ENCODE peak calls at places on chromosomes 13 and 19, in four cellular contexts. O is stimulated activated CD8-positive, alpha-beta memory T cell treated with anti-CD3 and anti-CD28 coated beads, Interleukin-15, amount 100 ng/mL, for 4 hours; Q is NCI-H1105; M is GM12878. R is an unnamed sample.

GRCh38 chr19:56137405-56137804 is 3.7 kb upstream of the ZNF444 start:
- DNase-seq in Q (no peak), M (no peak), O (no peak), R (no peak)

GRCh38 chr13:106118050-106118449 is 417.4 kb downstream of the EFNB2 start:
- DNase-seq in Q (no peak), O (no peak), M (no peak), R (no peak)

GRCh38 chr13:82136880-82137279 is 1745.4 kb downstream of the SLITRK1 start:
- DNase-seq in M (no peak), Q (no peak), O (no peak), R (no peak)

GRCh38 chr13:28179974-28180373 is 41.6 kb downstream of the PAN3 start:
- DNase-seq in Q (no peak), M (no peak), O (no peak), R (no peak)

GRCh38 chr19:41551212-41551610 is 24.8 kb upstream of the CEACAM21 start:
- DNase-seq in O (no peak), Q (no peak), M (no peak), R (no peak)

GRCh38 chr13:56561327-56561726 is 579.4 kb upstream of the PRR20A start:
- DNase-seq in Q (no peak), M (no peak), O (no peak), R (no peak)

GRCh38 chr19:16266586-16266942 is 58.1 kb upstream of the KLF2 start:
- DNase-seq in O (peak; percentile 39), Q (no peak), M (no peak), R (no peak)

GRCh38 chr13:111359930-111360329 is 39.5 kb downstream of the TEX29 start:
- DNase-seq in O (no peak), Q (no peak), M (no peak), R (no peak)

GRCh38 chr19:50708179-50708879 is 11.3 kb downstream of the SHANK1 start:
- DNase-seq in O (no peak), Q (no peak), M (no peak), R (no peak)

R was measured in progenitor cell of endocrine pancreas.